ENCODE peak calls at places on chromosomes 6 and 20, in eight cellular contexts. F is pancreas, Z is endodermal cell, W is sigmoid colon, A is BE2C, T is ovary, U is heart left ventricle, D is body of pancreas. P is an unnamed sample.

GRCh38 chr20:36744243-36744642 is 1.6 kb downstream of the NDRG3 start:
- DNase-seq in A (no peak), Z (no peak), D (no peak), U (no peak), W (no peak), T (no peak), F (no peak), P (no peak)

GRCh38 chr20:16220826-16221225 is 352.4 kb downstream of the KIF16B start:
- DNase-seq in F (no peak), A (no peak), W (no peak), D (no peak), T (no peak), U (no peak), Z (no peak), P (no peak)

GRCh38 chr6:137236581-137237355 is 17.6 kb upstream of the IFNGR1 start:
- DNase-seq in A (no peak), F (no peak), U (no peak), D (no peak), T (no peak), Z (no peak), W (no peak), P (no peak)

GRCh38 chr6:5930968-5931367 is 75.8 kb downstream of the NRN1 start:
- DNase-seq in W (no peak), T (no peak), U (no peak), A (no peak), Z (no peak), F (no peak), D (no peak), P (no peak)

GRCh38 chr20:9460518-9460917 is 53.9 kb upstream of the LAMP5 start:
- DNase-seq in T (no peak), Z (no peak), D (no peak), A (no peak), F (no peak), W (no peak), U (no peak), P (no peak)

GRCh38 chr6:157381631-157382621 is 936 bp downstream of the ZDHHC14 start:
- DNase-seq in U (peak; percentile 77), W (peak; percentile 77), Z (peak; percentile 73), D (peak; percentile 50), T (peak; percentile 52), F (peak; percentile 52), A (peak; percentile 57), P (peak; percentile 49)

GRCh38 chr20:47574616-47575401 is 73.1 kb downstream of the NCOA3 start:
- DNase-seq in U (no peak), D (no peak), W (no peak), T (no peak), A (peak; percentile 73), Z (no peak), F (peak; percentile 20), P (no peak)

GRCh38 chr20:11170565-11170964 is 496.8 kb upstream of the JAG1 start:
- DNase-seq in D (no peak), Z (no peak), W (no peak), F (no peak), A (no peak), T (no peak), U (no peak), P (no peak)

GRCh38 chr6:21264288-21264818 is 329.2 kb upstream of the SOX4 start:
- DNase-seq in D (no peak), Z (no peak), F (no peak), W (no peak), U (no peak), A (no peak), T (no peak), P (peak; percentile 48)

GRCh38 chr6:43286995-43287716 is 10.9 kb upstream of the SLC22A7 start:
- DNase-seq in U (peak; percentile 45), D (no peak), Z (peak; percentile 82), T (no peak), F (no peak), W (no peak), A (no peak), P (peak; percentile 26)

GRCh38 chr6:114009192-114009591 is 38.2 kb upstream of the HDAC2 start:
- DNase-seq in W (no peak), U (no peak), Z (peak; percentile 62), F (no peak), D (no peak), A (no peak), T (no peak), P (no peak)

GRCh38 chr20:63471002-63471718 is 1.3 kb downstream of the KCNQ2 start:
- DNase-seq in D (no peak), W (no peak), F (no peak), Z (peak; percentile 73), U (no peak), T (no peak), A (no peak), P (no peak)

GRCh38 chr20:63472862-63473390 is 471 bp upstream of the KCNQ2 start:
- DNase-seq in Z (no peak), F (no peak), D (no peak), U (no peak), A (no peak), T (no peak), W (no peak), P (no peak)

GRCh38 chr20:63471719-63472158 is 716 bp downstream of the KCNQ2 start:
- DNase-seq in W (no peak), Z (peak; percentile 75), T (no peak), D (no peak), F (no peak), U (no peak), A (no peak), P (no peak)

GRCh38 chr20:63473555-63474449 is 1.3 kb upstream of the KCNQ2 start:
- DNase-seq in F (no peak), W (no peak), U (no peak), Z (no peak), T (no peak), A (no peak), D (no peak), P (no peak)

DNA sequence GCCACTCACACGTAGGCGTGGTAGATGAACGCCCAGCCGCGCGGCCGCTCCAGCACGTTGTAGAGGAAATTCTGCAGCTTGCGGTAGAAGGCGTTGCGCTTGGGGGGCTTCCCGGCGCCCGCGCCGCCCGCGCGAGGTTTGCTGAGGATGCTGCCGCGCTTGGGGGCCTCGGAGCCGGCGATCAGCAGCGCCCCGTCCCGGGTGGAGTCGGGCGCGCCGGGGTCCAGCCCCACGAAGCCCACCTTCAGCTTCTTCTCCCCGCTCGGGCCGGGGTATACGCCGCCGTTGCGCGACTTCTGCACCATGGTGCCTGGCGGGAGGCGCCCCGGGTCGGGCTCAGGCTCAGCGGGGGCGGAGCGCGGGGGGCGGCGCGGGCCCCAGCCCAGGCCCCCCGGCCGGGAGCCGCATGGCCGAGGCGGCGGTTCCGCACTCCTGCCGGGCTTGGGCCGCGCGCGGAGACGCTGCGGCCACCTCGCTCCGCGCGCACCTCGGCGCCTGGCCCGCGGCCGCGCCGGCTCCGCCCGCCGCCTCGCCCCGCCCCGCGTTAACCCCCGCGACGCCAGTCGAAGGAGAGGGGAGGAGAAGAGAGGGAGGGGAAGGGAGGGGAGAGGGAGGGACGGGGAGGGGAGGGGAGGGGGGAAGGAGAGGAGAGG is at the start of gene KCNQ2:
- DNase-seq in Z (peak; percentile 82), F (no peak), A (no peak), U (no peak), T (no peak), W (no peak), D (no peak), P (peak; percentile 55)
- TF ChIP-seq CTCF in Z (no peak), F (no peak), A (no peak), U (no peak), T (no peak), W (no peak), D (no peak), P (no peak)

DNA sequence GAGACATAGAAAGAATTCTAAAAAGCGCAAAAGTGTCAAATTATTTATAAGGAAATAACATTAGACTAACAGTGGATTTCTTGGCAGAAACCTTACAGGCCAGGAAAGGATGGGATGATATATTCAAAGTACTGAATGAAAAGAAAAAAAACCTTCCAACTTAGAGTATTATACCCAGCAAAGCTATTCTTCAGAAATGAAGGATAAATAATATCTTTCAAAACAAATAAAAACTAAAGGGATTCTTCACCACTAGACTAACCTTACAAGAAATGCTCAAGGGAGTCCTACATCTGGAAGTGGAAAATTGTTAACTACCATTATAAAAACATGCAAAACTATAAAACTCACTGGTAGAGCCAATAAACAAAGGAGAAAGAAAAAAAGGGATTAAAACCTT is 65.8 kb downstream of the SLC22A2 start:
- DNase-seq in F (no peak), A (no peak), U (no peak), T (no peak), Z (no peak), W (no peak), D (no peak), P (no peak)
- H3K9me3 ChIP-seq in F (no peaks in the 10 kb centered on the region), A (no peaks in the 10 kb centered on the region), U (peaks cover 26% of the 10 kb centered on the region), T (no peaks in the 10 kb centered on the region), Z (peaks cover 48% of the 10 kb centered on the region), W (no peaks in the 10 kb centered on the region), D (no peaks in the 10 kb centered on the region), P (peaks cover 26% of the 10 kb centered on the region)

GRCh38 chr6:107080036-107080435 is 35.3 kb downstream of the BEND3 start:
- DNase-seq in A (peak; percentile 38), U (no peak), Z (peak; percentile 78), W (peak; percentile 46), F (no peak), T (no peak), D (no peak), P (no peak)
- TF ChIP-seq CTCF in A (peak; percentile 44), U (no peak), Z (peak; percentile 68), W (no peak), F (no peak), T (no peak), D (no peak), P (peak; percentile 14)

DNA sequence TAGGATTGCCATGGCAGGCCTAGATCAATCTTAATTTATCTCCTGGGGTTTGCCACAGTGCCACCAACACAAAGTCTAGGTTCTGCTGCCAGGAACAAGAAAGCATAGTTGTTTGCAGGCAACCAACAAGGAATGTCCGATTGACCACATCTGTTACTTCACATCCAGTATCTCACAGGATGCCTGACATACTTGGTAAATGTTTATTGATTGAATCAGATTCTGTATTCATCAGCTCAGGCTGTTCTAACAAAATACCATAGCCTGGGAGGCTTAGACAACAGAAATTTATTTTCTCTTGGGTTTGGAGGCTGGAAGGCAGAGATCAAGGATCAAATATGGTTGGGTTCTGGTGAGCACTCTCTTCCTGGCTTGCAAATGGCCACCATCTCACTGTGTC is 26.3 kb upstream of the MC3R start:
- DNase-seq in Z (no peak), W (no peak), U (no peak), D (no peak), T (no peak), A (no peak), F (no peak), P (no peak)
- H3K9me3 ChIP-seq in Z (peaks cover 96% of the 10 kb centered on the region), W (no peaks in the 10 kb centered on the region), U (no peaks in the 10 kb centered on the region), D (no peaks in the 10 kb centered on the region), T (no peaks in the 10 kb centered on the region), A (no peaks in the 10 kb centered on the region), F (no peaks in the 10 kb centered on the region), P (peaks cover 11% of the 10 kb centered on the region)

P was measured in Caco-2.